ENCODE peak calls at places on chromosome 18, in eight cellular contexts. One of them, this sample, is unnamed.
A peak's percentile ranks its signal among the peaks of the same experiment; 100 is the strongest.

GRCh38 chr18:41569867-41570266 is 385.2 kb upstream of the PIK3C3 start:
- DNase-seq in WTC11: no peak
- DNase-seq in mesothelial cell of epicardium: no peak
- DNase-seq in A549: no peak
- DNase-seq in psoas muscle: no peak
- DNase-seq in Peyer's patch: no peak
- DNase-seq in astrocyte: no peak
- DNase-seq in CD8-positive, alpha-beta T cell: no peak
- DNase-seq in this sample: no peak

GRCh38 chr18:12839526-12840196 is 44.4 kb downstream of the PTPN2 start:
- DNase-seq in Peyer's patch: no peak
- DNase-seq in mesothelial cell of epicardium: no peak
- DNase-seq in psoas muscle: no peak
- DNase-seq in CD8-positive, alpha-beta T cell: no peak
- DNase-seq in A549: no peak
- DNase-seq in WTC11: no peak
- DNase-seq in astrocyte: peak; percentile 31
- DNase-seq in this sample: no peak

GRCh38 chr18:42719221-42719620 is 396.3 kb downstream of the RIT2 start:
- DNase-seq in A549: no peak
- DNase-seq in psoas muscle: no peak
- DNase-seq in CD8-positive, alpha-beta T cell: no peak
- DNase-seq in WTC11: no peak
- DNase-seq in Peyer's patch: no peak
- DNase-seq in mesothelial cell of epicardium: no peak
- DNase-seq in astrocyte: no peak
- DNase-seq in this sample: no peak

GRCh38 chr18:79760881-79761280 is 36.9 kb upstream of the KCNG2 start:
- DNase-seq in astrocyte: no peak
- DNase-seq in A549: no peak
- DNase-seq in Peyer's patch: no peak
- DNase-seq in psoas muscle: no peak
- DNase-seq in CD8-positive, alpha-beta T cell: no peak
- DNase-seq in mesothelial cell of epicardium: no peak
- DNase-seq in WTC11: no peak
- DNase-seq in this sample: no peak

GRCh38 chr18:46431522-46432171 is 225.4 kb downstream of the LOXHD1 start:
- DNase-seq in WTC11: no peak
- DNase-seq in psoas muscle: no peak
- DNase-seq in A549: no peak
- DNase-seq in Peyer's patch: no peak
- DNase-seq in astrocyte: no peak
- DNase-seq in CD8-positive, alpha-beta T cell: no peak
- DNase-seq in mesothelial cell of epicardium: no peak
- DNase-seq in this sample: no peak

GRCh38 chr18:53883771-53884170 is 340.7 kb downstream of the MBD2 start:
- DNase-seq in Peyer's patch: no peak
- DNase-seq in A549: no peak
- DNase-seq in astrocyte: no peak
- DNase-seq in WTC11: no peak
- DNase-seq in mesothelial cell of epicardium: no peak
- DNase-seq in psoas muscle: no peak
- DNase-seq in CD8-positive, alpha-beta T cell: no peak
- DNase-seq in this sample: no peak

GRCh38 chr18:24632158-24632988 is 171.9 kb downstream of the HRH4 start:
- DNase-seq in CD8-positive, alpha-beta T cell: no peak
- DNase-seq in mesothelial cell of epicardium: no peak
- DNase-seq in astrocyte: no peak
- DNase-seq in Peyer's patch: no peak
- DNase-seq in A549: no peak
- DNase-seq in WTC11: no peak
- DNase-seq in psoas muscle: no peak
- DNase-seq in this sample: no peak

GRCh38 chr18:5894613-5895299 is 566 bp downstream of the TMEM200C start:
- DNase-seq in Peyer's patch: no peak
- DNase-seq in CD8-positive, alpha-beta T cell: no peak
- DNase-seq in mesothelial cell of epicardium: peak; percentile 64
- DNase-seq in psoas muscle: peak; percentile 48
- DNase-seq in astrocyte: peak; percentile 2
- DNase-seq in A549: no peak
- DNase-seq in WTC11: peak; percentile 51
- DNase-seq in this sample: peak; percentile 28

GRCh38 chr18:12307871-12308385 is at the start of gene TUBB6:
- DNase-seq in Peyer's patch: no peak
- DNase-seq in mesothelial cell of epicardium: peak; percentile 65
- DNase-seq in psoas muscle: peak; percentile 83
- DNase-seq in WTC11: peak; percentile 73
- DNase-seq in CD8-positive, alpha-beta T cell: no peak
- DNase-seq in astrocyte: peak; percentile 69
- DNase-seq in A549: peak; percentile 24
- DNase-seq in this sample: peak; percentile 82

GRCh38 chr18:68735498-68736343 is 20.8 kb upstream of the TMX3 start:
- DNase-seq in A549: peak; percentile 11
- DNase-seq in psoas muscle: no peak
- DNase-seq in CD8-positive, alpha-beta T cell: no peak
- DNase-seq in Peyer's patch: no peak
- DNase-seq in WTC11: no peak
- DNase-seq in mesothelial cell of epicardium: no peak
- DNase-seq in astrocyte: peak; percentile 50
- DNase-seq in this sample: no peak

GRCh38 chr18:12968619-12969018 is 20.8 kb downstream of the SEH1L start:
- DNase-seq in psoas muscle: no peak
- DNase-seq in Peyer's patch: no peak
- DNase-seq in A549: no peak
- DNase-seq in mesothelial cell of epicardium: no peak
- DNase-seq in astrocyte: peak; percentile 12
- DNase-seq in CD8-positive, alpha-beta T cell: no peak
- DNase-seq in WTC11: no peak
- DNase-seq in this sample: no peak

GRCh38 chr18:38539373-38539772 is 973.8 kb upstream of the CELF4 start:
- DNase-seq in Peyer's patch: no peak
- DNase-seq in mesothelial cell of epicardium: no peak
- DNase-seq in psoas muscle: no peak
- DNase-seq in WTC11: peak; percentile 13
- DNase-seq in A549: no peak
- DNase-seq in astrocyte: no peak
- DNase-seq in CD8-positive, alpha-beta T cell: no peak
- DNase-seq in this sample: no peak
- TF ChIP-seq CTCF in Peyer's patch: no peak
- TF ChIP-seq CTCF in mesothelial cell of epicardium: no peak
- TF ChIP-seq CTCF in psoas muscle: no peak
- TF ChIP-seq CTCF in WTC11: no peak
- TF ChIP-seq CTCF in A549: no peak
- TF ChIP-seq CTCF in astrocyte: no peak
- TF ChIP-seq CTCF in CD8-positive, alpha-beta T cell: no peak
- TF ChIP-seq CTCF in this sample: no peak

GRCh38 chr18:26495267-26495666 is 53.1 kb downstream of the KCTD1 start:
- DNase-seq in psoas muscle: peak; percentile 63
- DNase-seq in astrocyte: no peak
- DNase-seq in mesothelial cell of epicardium: no peak
- DNase-seq in WTC11: no peak
- DNase-seq in CD8-positive, alpha-beta T cell: no peak
- DNase-seq in A549: no peak
- DNase-seq in Peyer's patch: no peak
- DNase-seq in this sample: no peak
- TF ChIP-seq CTCF in psoas muscle: no peak
- TF ChIP-seq CTCF in astrocyte: no peak
- TF ChIP-seq CTCF in mesothelial cell of epicardium: no peak
- TF ChIP-seq CTCF in WTC11: no peak
- TF ChIP-seq CTCF in CD8-positive, alpha-beta T cell: no peak
- TF ChIP-seq CTCF in A549: no peak
- TF ChIP-seq CTCF in Peyer's patch: no peak
- TF ChIP-seq CTCF in this sample: no peak

GRCh38 chr18:63823516-63824219 is 48.5 kb downstream of the SERPINB7 start:
- DNase-seq in mesothelial cell of epicardium: no peak
- DNase-seq in psoas muscle: no peak
- DNase-seq in astrocyte: peak; percentile 10
- DNase-seq in Peyer's patch: no peak
- DNase-seq in A549: no peak
- DNase-seq in CD8-positive, alpha-beta T cell: no peak
- DNase-seq in WTC11: peak; percentile 45
- DNase-seq in this sample: no peak
- TF ChIP-seq CTCF in mesothelial cell of epicardium: peak; percentile 55
- TF ChIP-seq CTCF in psoas muscle: no peak
- TF ChIP-seq CTCF in astrocyte: peak; percentile 27
- TF ChIP-seq CTCF in Peyer's patch: no peak
- TF ChIP-seq CTCF in A549: no peak
- TF ChIP-seq CTCF in CD8-positive, alpha-beta T cell: no peak
- TF ChIP-seq CTCF in WTC11: peak; percentile 53
- TF ChIP-seq CTCF in this sample: peak; percentile 69

DNA sequence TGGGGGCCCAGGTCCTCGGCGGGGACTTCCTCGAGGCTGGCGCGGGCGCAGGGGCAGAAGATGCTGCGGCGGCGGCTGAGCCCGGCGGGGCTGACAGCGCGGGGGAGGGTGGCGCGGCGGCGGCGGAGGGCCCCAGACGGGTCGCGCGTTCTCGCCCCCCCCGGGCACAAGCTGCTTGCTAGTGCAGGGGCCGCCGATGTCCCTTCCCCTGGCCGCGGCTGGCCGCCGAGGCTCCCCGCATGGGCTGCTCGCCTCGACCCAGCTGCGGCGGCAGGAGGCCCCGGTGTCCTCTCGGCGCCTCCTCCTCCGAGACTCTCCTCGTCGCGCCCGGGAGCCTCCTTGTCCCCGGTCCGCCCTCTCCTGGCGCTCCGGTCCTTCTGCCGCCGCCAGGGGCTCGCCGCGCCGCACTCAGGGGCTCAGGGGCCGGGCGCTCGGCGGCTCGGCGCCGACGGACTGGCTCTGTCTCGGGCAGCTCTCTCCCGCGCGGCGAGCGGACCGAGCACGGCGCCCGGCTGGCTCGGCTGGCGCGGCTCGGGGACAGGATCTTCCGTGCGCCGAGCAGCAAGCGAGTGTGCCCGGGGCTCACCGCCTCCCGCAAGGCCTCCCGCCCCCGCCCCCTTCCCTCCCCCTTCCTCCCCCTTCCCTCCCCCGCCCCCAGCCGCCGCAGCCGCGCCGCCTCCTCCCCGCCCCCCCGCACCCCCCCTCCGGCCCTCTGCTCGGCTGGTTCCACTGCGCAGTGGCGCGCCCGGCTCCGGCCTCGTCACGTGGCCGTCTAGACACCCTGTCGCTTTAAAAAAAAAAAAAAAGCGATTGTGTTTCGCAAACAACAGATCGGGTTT is 902 bp upstream of the SMAD7 start:
- DNase-seq in Peyer's patch: peak; percentile 85
- DNase-seq in A549: no peak
- DNase-seq in CD8-positive, alpha-beta T cell: peak; percentile 67
- DNase-seq in astrocyte: peak; percentile 80
- DNase-seq in WTC11: peak; percentile 76
- DNase-seq in mesothelial cell of epicardium: peak; percentile 80
- DNase-seq in psoas muscle: peak; percentile 94
- DNase-seq in this sample: peak; percentile 70
- TF ChIP-seq CTCF in Peyer's patch: no peak
- TF ChIP-seq CTCF in A549: no peak
- TF ChIP-seq CTCF in CD8-positive, alpha-beta T cell: no peak
- TF ChIP-seq CTCF in astrocyte: no peak
- TF ChIP-seq CTCF in WTC11: no peak
- TF ChIP-seq CTCF in mesothelial cell of epicardium: peak; percentile 5
- TF ChIP-seq CTCF in psoas muscle: peak; percentile 40
- TF ChIP-seq CTCF in this sample: peak; percentile 16

DNA sequence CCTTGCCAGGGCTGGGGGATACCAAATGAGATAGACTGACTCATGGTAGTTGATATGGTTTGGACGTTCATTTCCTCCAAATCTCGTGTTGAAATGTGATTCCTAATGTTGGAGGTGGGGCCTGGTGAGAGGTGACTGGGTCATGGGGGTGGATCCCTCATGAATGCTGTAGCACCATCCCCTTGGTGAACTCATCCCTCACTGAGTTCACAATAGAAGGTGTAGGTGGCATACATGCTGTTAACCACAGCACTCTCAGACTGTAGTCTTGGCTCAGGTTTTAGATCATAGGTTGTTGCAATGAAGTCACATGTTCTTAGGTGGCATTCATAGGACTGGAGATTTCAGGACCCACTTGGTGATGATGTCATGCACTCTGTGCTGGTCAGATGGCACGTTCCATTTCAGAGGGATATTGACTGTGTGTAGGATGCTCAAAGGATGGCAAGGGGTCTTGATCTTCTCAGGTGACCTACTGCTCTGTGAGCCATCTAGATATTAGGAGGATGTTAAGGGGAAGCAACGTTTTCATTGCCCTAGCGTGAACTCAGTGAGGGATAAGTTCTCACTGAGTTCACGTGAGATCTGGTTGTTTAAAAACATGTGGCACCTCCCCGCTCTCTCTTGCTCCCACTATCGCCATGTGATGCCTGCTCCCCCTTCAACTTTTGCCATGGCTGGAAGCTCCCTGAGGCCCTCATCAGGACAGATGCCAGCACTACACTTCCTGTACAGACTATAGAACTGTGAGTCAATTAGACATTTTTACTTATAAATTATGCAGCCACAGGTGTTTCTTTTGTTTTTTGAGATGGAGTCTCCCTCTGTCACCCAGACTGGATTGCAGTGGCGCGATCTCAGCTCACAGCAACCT is 73.8 kb upstream of the ACAA2 start:
- DNase-seq in CD8-positive, alpha-beta T cell: no peak
- DNase-seq in Peyer's patch: no peak
- DNase-seq in A549: no peak
- DNase-seq in WTC11: peak; percentile 27
- DNase-seq in psoas muscle: no peak
- DNase-seq in mesothelial cell of epicardium: no peak
- DNase-seq in astrocyte: no peak
- DNase-seq in this sample: peak; percentile 11
- TF ChIP-seq CTCF in CD8-positive, alpha-beta T cell: no peak
- TF ChIP-seq CTCF in Peyer's patch: no peak
- TF ChIP-seq CTCF in A549: no peak
- TF ChIP-seq CTCF in WTC11: no peak
- TF ChIP-seq CTCF in psoas muscle: no peak
- TF ChIP-seq CTCF in mesothelial cell of epicardium: no peak
- TF ChIP-seq CTCF in astrocyte: no peak
- TF ChIP-seq CTCF in this sample: no peak

GRCh38 chr18:76169733-76170132 is 325.3 kb downstream of the ZNF516 start:
- DNase-seq in CD8-positive, alpha-beta T cell: no peak
- DNase-seq in A549: no peak
- DNase-seq in psoas muscle: no peak
- DNase-seq in astrocyte: no peak
- DNase-seq in WTC11: no peak
- DNase-seq in Peyer's patch: no peak
- DNase-seq in mesothelial cell of epicardium: no peak
- DNase-seq in this sample: no peak
- TF ChIP-seq CTCF in CD8-positive, alpha-beta T cell: no peak
- TF ChIP-seq CTCF in A549: no peak
- TF ChIP-seq CTCF in psoas muscle: no peak
- TF ChIP-seq CTCF in astrocyte: no peak
- TF ChIP-seq CTCF in WTC11: no peak
- TF ChIP-seq CTCF in Peyer's patch: no peak
- TF ChIP-seq CTCF in mesothelial cell of epicardium: no peak
- TF ChIP-seq CTCF in this sample: no peak

This sample was measured in endothelial cell.